ENCODE peak calls at places on chromosomes 7 and 10, in four cellular contexts. One of them, this sample, is unnamed.

GRCh38 chr7:158740013-158740656 is 35.5 kb upstream of the NCAPG2 start:
- DNase-seq in small intestine: no peak
- DNase-seq in AG09319: no peak
- DNase-seq in Panc1: no peak
- DNase-seq in this sample: no peak

GRCh38 chr7:130292682-130293257 is at the start of gene CPA4:
- DNase-seq in small intestine: no peak
- DNase-seq in Panc1: peak; percentile 65
- DNase-seq in AG09319: peak; percentile 67
- DNase-seq in this sample: no peak

GRCh38 chr10:124743188-124744046 is 761 bp downstream of the FAM53B start:
- DNase-seq in small intestine: no peak
- DNase-seq in AG09319: no peak
- DNase-seq in Panc1: no peak
- DNase-seq in this sample: no peak

GRCh38 chr10:100827819-100828743 is 82.7 kb downstream of the PAX2 start:
- DNase-seq in Panc1: no peak
- DNase-seq in AG09319: no peak
- DNase-seq in small intestine: peak; percentile 5
- DNase-seq in this sample: no peak

GRCh38 chr10:119542357-119542989 is at the start of gene RGS10:
- DNase-seq in AG09319: no peak
- DNase-seq in Panc1: no peak
- DNase-seq in small intestine: peak; percentile 89
- DNase-seq in this sample: peak; percentile 84

GRCh38 chr7:93055543-93056107 is 62.2 kb downstream of the SAMD9 start:
- DNase-seq in Panc1: peak; percentile 22
- DNase-seq in small intestine: peak; percentile 50
- DNase-seq in AG09319: no peak
- DNase-seq in this sample: peak; percentile 35

GRCh38 chr7:79988642-79989041 is 146.0 kb upstream of the GNAI1 start:
- DNase-seq in Panc1: no peak
- DNase-seq in small intestine: no peak
- DNase-seq in AG09319: no peak
- DNase-seq in this sample: no peak

GRCh38 chr7:87475359-87476178 is at the start of gene ABCB4:
- DNase-seq in Panc1: no peak
- DNase-seq in small intestine: peak; percentile 14
- DNase-seq in AG09319: no peak
- DNase-seq in this sample: no peak

GRCh38 chr7:106679153-106679931 is 18.4 kb upstream of the CCDC71L start:
- DNase-seq in small intestine: no peak
- DNase-seq in AG09319: no peak
- DNase-seq in Panc1: no peak
- DNase-seq in this sample: no peak

GRCh38 chr7:119572541-119572940 is 700.4 kb upstream of the KCND2 start:
- DNase-seq in Panc1: no peak
- DNase-seq in small intestine: no peak
- DNase-seq in AG09319: no peak
- DNase-seq in this sample: no peak

GRCh38 chr7:73659983-73660382 is 7.6 kb upstream of the VPS37D start:
- DNase-seq in AG09319: no peak
- DNase-seq in Panc1: no peak
- DNase-seq in small intestine: no peak
- DNase-seq in this sample: no peak

GRCh38 chr10:93445097-93445960 is 36.8 kb downstream of the MYOF start:
- DNase-seq in small intestine: peak; percentile 86
- DNase-seq in Panc1: no peak
- DNase-seq in AG09319: peak; percentile 98
- DNase-seq in this sample: no peak

GRCh38 chr7:19117081-19117869 is at the start of gene TWIST1:
- DNase-seq in Panc1: no peak
- DNase-seq in AG09319: peak; percentile 99
- DNase-seq in small intestine: no peak
- DNase-seq in this sample: no peak

GRCh38 chr7:106504620-106505019 is 156.3 kb downstream of the CCDC71L start:
- DNase-seq in small intestine: no peak
- DNase-seq in Panc1: no peak
- DNase-seq in AG09319: no peak
- DNase-seq in this sample: no peak

GRCh38 chr7:26650081-26650480 is 214.3 kb downstream of the SKAP2 start:
- DNase-seq in AG09319: no peak
- DNase-seq in small intestine: no peak
- DNase-seq in Panc1: no peak
- DNase-seq in this sample: no peak

GRCh38 chr10:80204193-80204714 is 1.1 kb downstream of the ANXA11 start:
- DNase-seq in Panc1: no peak
- DNase-seq in AG09319: no peak
- DNase-seq in small intestine: peak; percentile 92
- DNase-seq in this sample: no peak

GRCh38 chr7:2108501-2109250 is 124.1 kb downstream of the MAD1L1 start:
- DNase-seq in Panc1: no peak
- DNase-seq in small intestine: no peak
- DNase-seq in AG09319: no peak
- DNase-seq in this sample: no peak

GRCh38 chr7:123538189-123538714 is 3.9 kb upstream of the IQUB start:
- DNase-seq in Panc1: peak; percentile 36
- DNase-seq in small intestine: no peak
- DNase-seq in AG09319: no peak
- DNase-seq in this sample: no peak

GRCh38 chr10:27911645-27912044 is 87.2 kb downstream of the ODAD2 start:
- DNase-seq in small intestine: no peak
- DNase-seq in Panc1: no peak
- DNase-seq in AG09319: no peak
- DNase-seq in this sample: no peak

This sample was measured in CD8-positive, alpha-beta memory T cell.